ENCODE peak calls at places on chromosomes 3 and 15, in nine cellular contexts. N, W, M, Q, O, H, P, C and L are unnamed samples.
A peak's percentile ranks its signal among the peaks of the same experiment; 100 is the strongest.

GRCh38 chr15:71232411-71232810 is 117.1 kb downstream of the THSD4 start:
- DNase-seq in N (no peak), W (no peak), M (no peak), Q (no peak), O (no peak), H (no peak), P (peak; percentile 12), C (no peak), L (no peak)

GRCh38 chr15:33311312-33311971 is 675 bp downstream of the RYR3 start:
- DNase-seq in N (peak; percentile 76), W (peak; percentile 17), M (no peak), Q (no peak), O (no peak), H (no peak), P (no peak), C (no peak), L (no peak)

GRCh38 chr3:122233109-122233952 is 49.9 kb downstream of the CASR start:
- DNase-seq in N (no peak), W (no peak), M (no peak), Q (peak; percentile 29), O (no peak), H (no peak), P (no peak), C (peak; percentile 44), L (no peak)

GRCh38 chr3:106542101-106542769 is 673.4 kb upstream of the CBLB start:
- DNase-seq in N (no peak), W (no peak), M (no peak), Q (no peak), O (no peak), H (no peak), P (peak; percentile 55), C (no peak), L (no peak)

GRCh38 chr3:20185364-20185732 is 658 bp downstream of the SGO1 start:
- DNase-seq in N (no peak), W (no peak), M (no peak), Q (no peak), O (peak; percentile 40), H (peak; percentile 22), P (peak; percentile 8), C (peak; percentile 22), L (peak; percentile 29)

GRCh38 chr15:41233367-41233771 is 2.3 kb downstream of the CHP1 start:
- DNase-seq in N (no peak), W (no peak), M (no peak), Q (no peak), O (no peak), H (peak; percentile 76), P (peak; percentile 86), C (no peak), L (no peak)

GRCh38 chr3:188046561-188047213 is 107.3 kb upstream of the LPP start:
- DNase-seq in N (no peak), W (no peak), M (no peak), Q (no peak), O (no peak), H (no peak), P (peak; percentile 29), C (no peak), L (no peak)

GRCh38 chr3:3998140-3998977 is 199.1 kb downstream of the LRRN1 start:
- DNase-seq in N (no peak), W (no peak), M (peak; percentile 18), Q (no peak), O (no peak), H (peak; percentile 72), P (no peak), C (peak; percentile 20), L (peak; percentile 80)

GRCh38 chr3:134846943-134847342 is 51.9 kb downstream of the EPHB1 start:
- DNase-seq in N (no peak), W (no peak), M (no peak), Q (no peak), O (no peak), H (peak; percentile 97), P (peak; percentile 46), C (no peak), L (no peak)

GRCh38 chr3:171187706-171188290 is 161.3 kb upstream of the SLC2A2 start:
- DNase-seq in N (no peak), W (no peak), M (peak; percentile 22), Q (no peak), O (no peak), H (peak; percentile 46), P (peak; percentile 48), C (peak; percentile 26), L (peak; percentile 63)

GRCh38 chr3:138833908-138834358 is 795 bp downstream of the PIK3CB start:
- DNase-seq in N (no peak), W (peak; percentile 22), M (no peak), Q (no peak), O (peak; percentile 39), H (peak; percentile 29), P (peak; percentile 24), C (peak; percentile 45), L (no peak)

GRCh38 chr3:71881732-71882131 is 96.8 kb upstream of the PROK2 start:
- DNase-seq in N (no peak), W (no peak), M (no peak), Q (no peak), O (no peak), H (no peak), P (no peak), C (no peak), L (no peak)

GRCh38 chr3:136982520-136983138 is 24.8 kb downstream of the IL20RB start:
- DNase-seq in N (no peak), W (no peak), M (no peak), Q (no peak), O (no peak), H (no peak), P (no peak), C (no peak), L (no peak)

GRCh38 chr3:17033516-17034168 is 148.9 kb downstream of the PLCL2 start:
- DNase-seq in N (no peak), W (no peak), M (no peak), Q (no peak), O (no peak), H (no peak), P (peak; percentile 8), C (no peak), L (no peak)

DNA sequence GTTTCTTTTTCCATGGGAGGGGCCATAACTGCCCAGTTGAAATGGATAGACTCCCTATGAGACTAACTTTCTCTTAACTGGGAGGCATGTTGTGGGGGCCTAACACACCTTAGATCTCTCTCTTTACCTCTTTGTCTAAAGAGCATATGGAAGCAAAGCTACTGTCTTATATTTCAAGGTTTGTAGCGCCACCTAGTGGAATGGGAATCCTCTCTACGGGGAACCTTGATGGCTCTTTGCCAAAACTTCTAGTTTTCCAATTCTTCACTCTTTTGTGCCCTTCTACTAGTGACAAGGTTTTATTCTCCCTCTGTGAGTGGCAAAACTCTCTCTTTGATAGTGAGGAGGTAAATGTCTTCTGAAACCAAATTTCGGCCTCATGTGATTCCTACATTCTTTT is 1030.4 kb upstream of the CADM2 start:
- DNase-seq in N (no peak), W (no peak), M (no peak), Q (no peak), O (no peak), H (no peak), P (no peak), C (peak; percentile 19), L (peak; percentile 64)
- TF ChIP-seq CTCF in N (no peak), W (no peak), M (no peak), Q (no peak), O (peak; percentile 42), H (peak; percentile 14), P (no peak), C (peak; percentile 54), L (peak; percentile 38)

GRCh38 chr15:80185152-80185551 is 32.4 kb downstream of the FAH start:
- DNase-seq in N (no peak), W (no peak), M (no peak), Q (no peak), O (no peak), H (no peak), P (no peak), C (no peak), L (no peak)

GRCh38 chr15:80183291-80183690 is 30.5 kb downstream of the FAH start:
- DNase-seq in N (no peak), W (no peak), M (no peak), Q (no peak), O (no peak), H (no peak), P (no peak), C (no peak), L (no peak)

GRCh38 chr15:80182611-80183210 is 29.9 kb downstream of the FAH start:
- DNase-seq in N (no peak), W (no peak), M (no peak), Q (no peak), O (no peak), H (no peak), P (peak; percentile 89), C (no peak), L (no peak)

GRCh38 chr15:80186066-80186465 is 33.3 kb downstream of the FAH start:
- DNase-seq in N (no peak), W (no peak), M (no peak), Q (no peak), O (no peak), H (no peak), P (no peak), C (no peak), L (no peak)

GRCh38 chr15:80183886-80184285 is 31.1 kb downstream of the FAH start:
- DNase-seq in N (no peak), W (no peak), M (no peak), Q (no peak), O (no peak), H (no peak), P (peak; percentile 13), C (no peak), L (no peak)
- TF ChIP-seq CTCF in N (no peak), W (no peak), M (no peak), Q (no peak), O (no peak), H (no peak), P (no peak), C (no peak), L (no peak)

GRCh38 chr3:86152620-86153019 is 838.3 kb downstream of the VGLL3 start:
- DNase-seq in N (no peak), W (no peak), M (no peak), Q (no peak), O (no peak), H (no peak), P (no peak), C (no peak), L (no peak)
- TF ChIP-seq CTCF in N (no peak), W (no peak), M (no peak), Q (no peak), O (no peak), H (no peak), P (no peak), C (no peak), L (no peak)

GRCh38 chr15:29944925-29945324 is 122.7 kb upstream of the TJP1 start:
- DNase-seq in N (no peak), W (no peak), M (no peak), Q (no peak), O (no peak), H (no peak), P (no peak), C (no peak), L (no peak)

GRCh38 chr15:29939404-29939803 is 117.1 kb upstream of the TJP1 start:
- DNase-seq in N (no peak), W (no peak), M (no peak), Q (no peak), O (no peak), H (peak; percentile 76), P (peak; percentile 47), C (no peak), L (no peak)

GRCh38 chr15:29942548-29942947 is 120.3 kb upstream of the TJP1 start:
- DNase-seq in N (no peak), W (no peak), M (no peak), Q (no peak), O (no peak), H (no peak), P (no peak), C (no peak), L (no peak)

GRCh38 chr15:29938701-29939340 is 116.6 kb upstream of the TJP1 start:
- DNase-seq in N (no peak), W (no peak), M (no peak), Q (no peak), O (no peak), H (no peak), P (peak; percentile 37), C (no peak), L (no peak)

GRCh38 chr15:29942144-29942543 is 119.9 kb upstream of the TJP1 start:
- DNase-seq in N (no peak), W (no peak), M (no peak), Q (no peak), O (no peak), H (no peak), P (no peak), C (no peak), L (no peak)
- TF ChIP-seq CTCF in N (no peak), W (peak; percentile 18), M (no peak), Q (no peak), O (no peak), H (no peak), P (peak; percentile 23), C (no peak), L (no peak)